ENCODE peak calls at places on chromosomes 7 and 10, in seven cellular contexts. Q is astrocyte of the spinal cord, E is BE2C, O is cardiac fibroblast, A is suprapubic skin, K is A549, N is uterus. Y is an unnamed sample.

GRCh38 chr7:12316925-12317324 is 86.7 kb downstream of the VWDE start:
- DNase-seq in Q (no peak), E (no peak), O (no peak), A (no peak), K (no peak), N (no peak), Y (no peak)

GRCh38 chr7:11069591-11069990 is 95.9 kb downstream of the PHF14 start:
- DNase-seq in Q (no peak), E (no peak), O (no peak), A (no peak), K (no peak), N (no peak), Y (no peak)

GRCh38 chr7:144487906-144488305 is 84.4 kb upstream of the NOBOX start:
- DNase-seq in Q (no peak), E (no peak), O (no peak), A (no peak), K (no peak), N (no peak), Y (no peak)

GRCh38 chr10:62166331-62167154 is 102.1 kb downstream of the RTKN2 start:
- DNase-seq in Q (peak), E (no peak), O (peak), A (no peak), K (no peak), N (peak), Y (no peak)

GRCh38 chr10:21166557-21167287 is 269.6 kb upstream of the NEBL start:
- DNase-seq in Q (no peak), E (no peak), O (no peak), A (no peak), K (no peak), N (no peak), Y (no peak)

GRCh38 chr10:6133331-6134098 is 44.7 kb downstream of the RBM17 start:
- DNase-seq in Q (no peak), E (no peak), O (no peak), A (peak), K (no peak), N (no peak), Y (no peak)

GRCh38 chr10:72243822-72244437 is 27.9 kb upstream of the ASCC1 start:
- DNase-seq in Q (peak), E (no peak), O (peak), A (peak), K (peak), N (peak), Y (peak)

GRCh38 chr7:46163245-46163644 is 242.2 kb upstream of the IGFBP3 start:
- DNase-seq in Q (no peak), E (no peak), O (no peak), A (no peak), K (no peak), N (no peak), Y (no peak)

GRCh38 chr10:117752103-117752502 is 209.6 kb downstream of the EMX2 start:
- DNase-seq in Q (no peak), E (no peak), O (no peak), A (no peak), K (no peak), N (no peak), Y (no peak)

GRCh38 chr10:117754770-117755510 is 212.4 kb downstream of the EMX2 start:
- DNase-seq in Q (no peak), E (no peak), O (no peak), A (no peak), K (no peak), N (no peak), Y (no peak)

GRCh38 chr10:117757121-117757795 is 214.7 kb downstream of the EMX2 start:
- DNase-seq in Q (no peak), E (no peak), O (no peak), A (no peak), K (no peak), N (no peak), Y (no peak)

GRCh38 chr10:117759266-117759665 is 216.7 kb downstream of the EMX2 start:
- DNase-seq in Q (no peak), E (no peak), O (no peak), A (no peak), K (no peak), N (no peak), Y (no peak)

GRCh38 chr10:117755615-117756014 is 213.1 kb downstream of the EMX2 start:
- DNase-seq in Q (no peak), E (no peak), O (no peak), A (no peak), K (no peak), N (no peak), Y (no peak)
- H3K4me3 ChIP-seq in Q (no peak), E (no peak), O (no peak), A (no peak), K (no peak), N (no peak), Y (no peak)

GRCh38 chr10:50640238-50640637 is 16.5 kb upstream of the SGMS1 start:
- DNase-seq in Q (no peak), E (no peak), O (no peak), A (no peak), K (no peak), N (no peak), Y (no peak)

GRCh38 chr10:50634479-50634878 is 10.7 kb upstream of the SGMS1 start:
- DNase-seq in Q (no peak), E (no peak), O (no peak), A (no peak), K (no peak), N (no peak), Y (no peak)

GRCh38 chr10:50636576-50636975 is 12.8 kb upstream of the SGMS1 start:
- DNase-seq in Q (no peak), E (no peak), O (no peak), A (no peak), K (no peak), N (no peak), Y (no peak)

GRCh38 chr10:50635286-50635685 is 11.5 kb upstream of the SGMS1 start:
- DNase-seq in Q (peak), E (no peak), O (peak), A (no peak), K (no peak), N (no peak), Y (no peak)

GRCh38 chr10:50637003-50637579 is 13.3 kb upstream of the SGMS1 start:
- DNase-seq in Q (peak), E (no peak), O (no peak), A (no peak), K (no peak), N (no peak), Y (no peak)
- TF ChIP-seq CTCF in Q (no peak), E (no peak), O (no peak), A (no peak), K (no peak), N (no peak), Y (no peak)

GRCh38 chr7:152925412-152926147 is 166.0 kb downstream of the ACTR3B start:
- DNase-seq in Q (no peak), E (peak), O (no peak), A (no peak), K (no peak), N (no peak), Y (no peak)
- H3K4me3 ChIP-seq in Q (no peak), E (peak), O (no peak), A (peak), K (no peak), N (peak), Y (no peak)

GRCh38 chr7:101216001-101216859 is 1.2 kb downstream of the PLOD3 start:
- DNase-seq in Q (peak), E (no peak), O (peak), A (no peak), K (no peak), N (no peak), Y (no peak)

GRCh38 chr7:101220295-101220694 is 2.3 kb downstream of the ZNHIT1 start:
- DNase-seq in Q (no peak), E (no peak), O (no peak), A (no peak), K (no peak), N (no peak), Y (no peak)

GRCh38 chr7:101216860-101217387 is 457 bp downstream of the PLOD3 start:
- DNase-seq in Q (no peak), E (no peak), O (no peak), A (no peak), K (no peak), N (no peak), Y (no peak)

GRCh38 chr7:101218236-101219130 is 518 bp downstream of the ZNHIT1 start:
- DNase-seq in Q (no peak), E (no peak), O (peak), A (no peak), K (no peak), N (no peak), Y (no peak)

DNA sequence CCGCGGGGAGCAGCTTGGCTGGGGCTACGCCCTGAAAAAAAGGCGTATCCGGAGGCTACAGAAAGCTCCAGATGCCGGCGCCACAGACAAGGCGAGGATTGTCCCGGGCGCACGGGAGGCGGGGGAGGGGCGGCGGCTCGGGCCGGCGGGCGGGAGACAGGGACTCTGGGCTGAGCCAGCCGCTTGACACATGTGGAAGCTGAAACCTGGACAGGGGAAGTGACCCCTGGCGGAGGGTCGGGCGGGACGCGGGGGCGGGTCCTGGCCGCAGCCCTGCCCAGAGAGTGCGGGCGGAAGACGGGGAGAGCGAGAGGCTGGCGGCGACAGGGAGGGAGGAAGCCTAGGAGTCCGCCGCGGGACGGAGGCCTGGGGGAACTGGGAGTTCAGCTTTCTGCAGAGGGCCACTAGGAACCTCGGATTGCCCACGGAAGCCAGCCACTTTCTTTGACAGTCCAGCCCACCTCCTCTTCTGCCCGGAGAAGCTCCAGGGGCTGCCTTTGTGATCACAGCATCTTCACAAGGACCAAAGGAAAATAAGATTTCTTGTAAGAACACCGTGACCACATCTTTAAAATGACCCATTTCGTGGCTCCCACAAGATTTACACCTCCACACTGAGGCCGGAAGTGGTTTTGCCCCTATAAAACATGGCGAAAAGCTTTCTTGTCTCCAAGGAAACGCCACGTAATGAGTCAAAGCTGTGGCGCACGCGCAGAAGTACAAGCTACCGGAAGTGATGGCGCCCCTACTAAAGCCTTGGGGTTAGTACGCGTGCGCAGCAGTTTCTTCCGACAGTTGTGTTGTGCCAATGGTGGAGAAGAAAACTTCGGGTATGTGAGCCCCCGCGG is at the start of the genes PLOD3 and ZNHIT1:
- DNase-seq in Q (peak), E (peak), O (peak), A (peak), K (peak), N (peak), Y (peak)
- TF ChIP-seq CTCF in Q (no peak), E (no peak), O (no peak), A (no peak), K (no peak), N (peak), Y (no peak)